ENCODE peak calls at places on chromosome 7, in nine cellular contexts. One of them, this sample, is unnamed.

GRCh38 chr7:94696981-94697670 is 41.2 kb upstream of the SGCE start:
- DNase-seq in dorsolateral prefrontal cortex: no peak
- DNase-seq in keratinocyte: peak; percentile 40
- DNase-seq in naive thymus-derived CD4-positive, alpha-beta T cell: no peak
- DNase-seq in heart right ventricle: peak; percentile 46
- DNase-seq in CD8-positive, alpha-beta memory T cell: no peak
- DNase-seq in DND-41: no peak
- DNase-seq in HL-60: no peak
- DNase-seq in hepatocyte: peak; percentile 74
- DNase-seq in this sample: no peak

GRCh38 chr7:126662826-126663225 is 589.9 kb downstream of the GRM8 start:
- DNase-seq in dorsolateral prefrontal cortex: no peak
- DNase-seq in keratinocyte: no peak
- DNase-seq in naive thymus-derived CD4-positive, alpha-beta T cell: no peak
- DNase-seq in heart right ventricle: no peak
- DNase-seq in CD8-positive, alpha-beta memory T cell: no peak
- DNase-seq in DND-41: no peak
- DNase-seq in HL-60: no peak
- DNase-seq in hepatocyte: no peak
- DNase-seq in this sample: no peak

GRCh38 chr7:144629011-144629410 is 206.8 kb downstream of the TPK1 start:
- DNase-seq in dorsolateral prefrontal cortex: no peak
- DNase-seq in keratinocyte: no peak
- DNase-seq in naive thymus-derived CD4-positive, alpha-beta T cell: no peak
- DNase-seq in heart right ventricle: no peak
- DNase-seq in CD8-positive, alpha-beta memory T cell: no peak
- DNase-seq in DND-41: no peak
- DNase-seq in HL-60: no peak
- DNase-seq in hepatocyte: no peak
- DNase-seq in this sample: no peak

GRCh38 chr7:46969303-46970130 is 612.4 kb downstream of the TNS3 start:
- DNase-seq in dorsolateral prefrontal cortex: no peak
- DNase-seq in keratinocyte: peak; percentile 35
- DNase-seq in naive thymus-derived CD4-positive, alpha-beta T cell: no peak
- DNase-seq in heart right ventricle: no peak
- DNase-seq in CD8-positive, alpha-beta memory T cell: no peak
- DNase-seq in DND-41: no peak
- DNase-seq in HL-60: no peak
- DNase-seq in hepatocyte: no peak
- DNase-seq in this sample: no peak

GRCh38 chr7:42739591-42739990 is 172.3 kb downstream of the C7orf25 start:
- DNase-seq in dorsolateral prefrontal cortex: peak; percentile 26
- DNase-seq in keratinocyte: no peak
- DNase-seq in naive thymus-derived CD4-positive, alpha-beta T cell: no peak
- DNase-seq in heart right ventricle: peak; percentile 38
- DNase-seq in CD8-positive, alpha-beta memory T cell: no peak
- DNase-seq in DND-41: no peak
- DNase-seq in HL-60: no peak
- DNase-seq in hepatocyte: no peak
- DNase-seq in this sample: no peak

GRCh38 chr7:99268361-99268908 is 4.2 kb upstream of the MYH16 start:
- DNase-seq in dorsolateral prefrontal cortex: peak; percentile 27
- DNase-seq in keratinocyte: no peak
- DNase-seq in naive thymus-derived CD4-positive, alpha-beta T cell: no peak
- DNase-seq in heart right ventricle: no peak
- DNase-seq in CD8-positive, alpha-beta memory T cell: no peak
- DNase-seq in DND-41: no peak
- DNase-seq in HL-60: no peak
- DNase-seq in hepatocyte: no peak
- DNase-seq in this sample: no peak

GRCh38 chr7:154177584-154177983 is 125.4 kb downstream of the DPP6 start:
- DNase-seq in dorsolateral prefrontal cortex: no peak
- DNase-seq in keratinocyte: no peak
- DNase-seq in naive thymus-derived CD4-positive, alpha-beta T cell: no peak
- DNase-seq in heart right ventricle: no peak
- DNase-seq in CD8-positive, alpha-beta memory T cell: no peak
- DNase-seq in DND-41: no peak
- DNase-seq in HL-60: no peak
- DNase-seq in hepatocyte: no peak
- DNase-seq in this sample: no peak

GRCh38 chr7:139246905-139247304 is 15.9 kb downstream of the UBN2 start:
- DNase-seq in dorsolateral prefrontal cortex: no peak
- DNase-seq in keratinocyte: no peak
- DNase-seq in naive thymus-derived CD4-positive, alpha-beta T cell: no peak
- DNase-seq in heart right ventricle: no peak
- DNase-seq in CD8-positive, alpha-beta memory T cell: no peak
- DNase-seq in DND-41: no peak
- DNase-seq in HL-60: no peak
- DNase-seq in hepatocyte: no peak
- DNase-seq in this sample: no peak

GRCh38 chr7:29349362-29349761 is 154.8 kb downstream of the CHN2 start:
- DNase-seq in dorsolateral prefrontal cortex: no peak
- DNase-seq in keratinocyte: no peak
- DNase-seq in naive thymus-derived CD4-positive, alpha-beta T cell: no peak
- DNase-seq in heart right ventricle: no peak
- DNase-seq in CD8-positive, alpha-beta memory T cell: no peak
- DNase-seq in DND-41: no peak
- DNase-seq in HL-60: no peak
- DNase-seq in hepatocyte: no peak
- DNase-seq in this sample: no peak

GRCh38 chr7:153943428-153944370 is 108.5 kb upstream of the DPP6 start:
- DNase-seq in dorsolateral prefrontal cortex: no peak
- DNase-seq in keratinocyte: no peak
- DNase-seq in naive thymus-derived CD4-positive, alpha-beta T cell: no peak
- DNase-seq in heart right ventricle: no peak
- DNase-seq in CD8-positive, alpha-beta memory T cell: no peak
- DNase-seq in DND-41: no peak
- DNase-seq in HL-60: no peak
- DNase-seq in hepatocyte: no peak
- DNase-seq in this sample: no peak

GRCh38 chr7:151078233-151079040 is 2.2 kb downstream of the FASTK start:
- DNase-seq in dorsolateral prefrontal cortex: no peak
- DNase-seq in keratinocyte: no peak
- DNase-seq in naive thymus-derived CD4-positive, alpha-beta T cell: no peak
- DNase-seq in heart right ventricle: no peak
- DNase-seq in CD8-positive, alpha-beta memory T cell: peak; percentile 41
- DNase-seq in DND-41: peak; percentile 30
- DNase-seq in HL-60: no peak
- DNase-seq in hepatocyte: peak; percentile 73
- DNase-seq in this sample: no peak

GRCh38 chr7:131591674-131592328 is 35.4 kb upstream of the PODXL start:
- DNase-seq in dorsolateral prefrontal cortex: no peak
- DNase-seq in keratinocyte: no peak
- DNase-seq in naive thymus-derived CD4-positive, alpha-beta T cell: no peak
- DNase-seq in heart right ventricle: no peak
- DNase-seq in CD8-positive, alpha-beta memory T cell: no peak
- DNase-seq in DND-41: no peak
- DNase-seq in HL-60: no peak
- DNase-seq in hepatocyte: no peak
- DNase-seq in this sample: no peak

GRCh38 chr7:24968165-24968564 is 11.8 kb downstream of the OSBPL3 start:
- DNase-seq in dorsolateral prefrontal cortex: no peak
- DNase-seq in keratinocyte: no peak
- DNase-seq in naive thymus-derived CD4-positive, alpha-beta T cell: no peak
- DNase-seq in heart right ventricle: no peak
- DNase-seq in CD8-positive, alpha-beta memory T cell: no peak
- DNase-seq in DND-41: no peak
- DNase-seq in HL-60: no peak
- DNase-seq in hepatocyte: no peak
- DNase-seq in this sample: no peak

GRCh38 chr7:17318146-17318545 is 19.7 kb downstream of the AHR start:
- DNase-seq in dorsolateral prefrontal cortex: no peak
- DNase-seq in keratinocyte: no peak
- DNase-seq in naive thymus-derived CD4-positive, alpha-beta T cell: no peak
- DNase-seq in heart right ventricle: no peak
- DNase-seq in CD8-positive, alpha-beta memory T cell: no peak
- DNase-seq in DND-41: no peak
- DNase-seq in HL-60: no peak
- DNase-seq in hepatocyte: no peak
- DNase-seq in this sample: no peak

GRCh38 chr7:30459591-30460245 is 18.9 kb downstream of the NOD1 start:
- DNase-seq in dorsolateral prefrontal cortex: no peak
- DNase-seq in keratinocyte: no peak
- DNase-seq in naive thymus-derived CD4-positive, alpha-beta T cell: no peak
- DNase-seq in heart right ventricle: peak; percentile 46
- DNase-seq in CD8-positive, alpha-beta memory T cell: no peak
- DNase-seq in DND-41: no peak
- DNase-seq in HL-60: no peak
- DNase-seq in hepatocyte: peak; percentile 87
- DNase-seq in this sample: no peak
- H3K27ac ChIP-seq in dorsolateral prefrontal cortex: no peak overlapping the region
- H3K27ac ChIP-seq in keratinocyte: no peak overlapping the region
- H3K27ac ChIP-seq in naive thymus-derived CD4-positive, alpha-beta T cell: no peak overlapping the region
- H3K27ac ChIP-seq in heart right ventricle: no peak overlapping the region
- H3K27ac ChIP-seq in CD8-positive, alpha-beta memory T cell: no peak overlapping the region
- H3K27ac ChIP-seq in DND-41: no peak overlapping the region
- H3K27ac ChIP-seq in HL-60: no peak overlapping the region
- H3K27ac ChIP-seq in hepatocyte: peak overlapping the region; percentile 71
- H3K27ac ChIP-seq in this sample: no peak overlapping the region

GRCh38 chr7:44978511-44979366 is at the start of gene MYO1G:
- DNase-seq in dorsolateral prefrontal cortex: no peak
- DNase-seq in keratinocyte: no peak
- DNase-seq in naive thymus-derived CD4-positive, alpha-beta T cell: peak; percentile 89
- DNase-seq in heart right ventricle: no peak
- DNase-seq in CD8-positive, alpha-beta memory T cell: peak; percentile 95
- DNase-seq in DND-41: peak; percentile 95
- DNase-seq in HL-60: peak; percentile 98
- DNase-seq in hepatocyte: no peak
- DNase-seq in this sample: peak; percentile 94
- H3K4me3 ChIP-seq in dorsolateral prefrontal cortex: no peak within 1 kb of the TSS
- H3K4me3 ChIP-seq in keratinocyte: no peak within 1 kb of the TSS
- H3K4me3 ChIP-seq in naive thymus-derived CD4-positive, alpha-beta T cell: peak within 1 kb of the TSS; percentile 78
- H3K4me3 ChIP-seq in heart right ventricle: no peak within 1 kb of the TSS
- H3K4me3 ChIP-seq in CD8-positive, alpha-beta memory T cell: peak within 1 kb of the TSS; percentile 91
- H3K4me3 ChIP-seq in DND-41: peak within 1 kb of the TSS; percentile 11
- H3K4me3 ChIP-seq in HL-60: peak within 1 kb of the TSS; percentile 64
- H3K4me3 ChIP-seq in hepatocyte: no peak within 1 kb of the TSS
- H3K4me3 ChIP-seq in this sample: peak within 1 kb of the TSS; percentile 77

DNA sequence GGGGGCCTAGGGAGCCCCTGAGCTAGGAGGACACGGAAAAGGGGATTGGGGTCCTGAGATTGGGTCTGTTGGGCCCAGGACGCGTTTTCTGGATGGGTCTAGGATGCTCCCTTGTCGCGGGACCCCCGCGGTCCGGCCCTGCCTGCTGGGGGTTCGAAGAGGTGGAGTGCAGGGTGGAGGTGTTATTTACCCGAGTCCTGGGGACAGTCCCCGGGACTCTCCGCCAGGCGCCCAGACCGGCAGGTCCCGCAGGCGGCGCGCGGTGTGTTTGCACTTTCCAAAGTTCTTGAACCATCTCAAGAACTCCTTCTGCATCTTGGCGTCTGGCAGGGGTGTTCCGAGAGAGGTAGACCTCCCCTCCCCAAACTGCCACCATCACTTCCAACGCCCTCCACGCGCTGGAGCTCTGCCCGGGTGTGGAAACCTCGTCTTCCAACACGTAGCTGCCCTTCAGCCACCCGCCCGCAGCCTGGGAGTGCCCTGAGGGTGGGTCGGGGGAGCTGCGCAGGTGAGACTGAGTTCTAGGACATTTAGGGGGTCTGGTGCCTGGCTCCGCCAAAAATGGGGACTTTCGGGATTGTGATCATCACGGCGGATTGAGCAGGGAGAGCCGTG is 569 bp downstream of the CAV1 start:
- DNase-seq in dorsolateral prefrontal cortex: no peak
- DNase-seq in keratinocyte: no peak
- DNase-seq in naive thymus-derived CD4-positive, alpha-beta T cell: peak; percentile 22
- DNase-seq in heart right ventricle: peak; percentile 49
- DNase-seq in CD8-positive, alpha-beta memory T cell: peak; percentile 51
- DNase-seq in DND-41: no peak
- DNase-seq in HL-60: no peak
- DNase-seq in hepatocyte: peak; percentile 35
- DNase-seq in this sample: no peak
- H3K27ac ChIP-seq in dorsolateral prefrontal cortex: peak overlapping the region; percentile 81
- H3K27ac ChIP-seq in keratinocyte: peak overlapping the region; percentile 98
- H3K27ac ChIP-seq in naive thymus-derived CD4-positive, alpha-beta T cell: no peak overlapping the region
- H3K27ac ChIP-seq in heart right ventricle: peak overlapping the region; percentile 94
- H3K27ac ChIP-seq in CD8-positive, alpha-beta memory T cell: no peak overlapping the region
- H3K27ac ChIP-seq in DND-41: no peak overlapping the region
- H3K27ac ChIP-seq in HL-60: no peak overlapping the region
- H3K27ac ChIP-seq in hepatocyte: peak overlapping the region; percentile 46
- H3K27ac ChIP-seq in this sample: no peak overlapping the region

GRCh38 chr7:130486114-130486962 is 5.5 kb upstream of the MEST start:
- DNase-seq in dorsolateral prefrontal cortex: peak; percentile 32
- DNase-seq in keratinocyte: peak; percentile 15
- DNase-seq in naive thymus-derived CD4-positive, alpha-beta T cell: peak; percentile 56
- DNase-seq in heart right ventricle: peak; percentile 34
- DNase-seq in CD8-positive, alpha-beta memory T cell: peak; percentile 70
- DNase-seq in DND-41: no peak
- DNase-seq in HL-60: peak; percentile 72
- DNase-seq in hepatocyte: peak; percentile 74
- DNase-seq in this sample: peak; percentile 50
- H3K4me3 ChIP-seq in dorsolateral prefrontal cortex: peak overlapping the region; percentile 56
- H3K4me3 ChIP-seq in keratinocyte: peak overlapping the region; percentile 22
- H3K4me3 ChIP-seq in naive thymus-derived CD4-positive, alpha-beta T cell: peak overlapping the region; percentile 80
- H3K4me3 ChIP-seq in heart right ventricle: peak overlapping the region; percentile 30
- H3K4me3 ChIP-seq in CD8-positive, alpha-beta memory T cell: peak overlapping the region; percentile 79
- H3K4me3 ChIP-seq in DND-41: no peak overlapping the region
- H3K4me3 ChIP-seq in HL-60: peak overlapping the region; percentile 55
- H3K4me3 ChIP-seq in hepatocyte: no peak overlapping the region
- H3K4me3 ChIP-seq in this sample: peak overlapping the region; percentile 66

DNA sequence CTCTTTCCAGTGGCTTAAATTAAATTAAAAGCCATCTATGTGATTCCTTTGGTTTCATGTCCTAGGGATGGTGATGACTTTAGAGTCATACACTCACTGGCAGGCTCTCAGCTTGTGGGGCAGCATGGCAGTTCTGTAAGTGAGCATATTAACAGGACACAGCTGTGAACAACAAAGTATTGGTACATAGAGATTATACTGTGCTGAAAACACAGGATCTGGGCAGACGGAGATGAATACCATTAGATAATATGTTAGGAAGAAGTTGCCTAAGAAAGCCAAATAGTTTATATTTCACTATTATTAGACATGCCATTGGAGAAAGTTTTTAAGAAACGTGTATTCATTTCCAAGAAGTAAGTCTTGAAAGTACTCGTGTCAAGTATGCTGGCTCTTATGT is 274.6 kb downstream of the INHBA start:
- DNase-seq in dorsolateral prefrontal cortex: no peak
- DNase-seq in keratinocyte: no peak
- DNase-seq in naive thymus-derived CD4-positive, alpha-beta T cell: no peak
- DNase-seq in heart right ventricle: no peak
- DNase-seq in CD8-positive, alpha-beta memory T cell: no peak
- DNase-seq in DND-41: no peak
- DNase-seq in HL-60: no peak
- DNase-seq in hepatocyte: no peak
- DNase-seq in this sample: no peak
- H3K27ac ChIP-seq in dorsolateral prefrontal cortex: no peak overlapping the region
- H3K27ac ChIP-seq in keratinocyte: no peak overlapping the region
- H3K27ac ChIP-seq in naive thymus-derived CD4-positive, alpha-beta T cell: no peak overlapping the region
- H3K27ac ChIP-seq in heart right ventricle: no peak overlapping the region
- H3K27ac ChIP-seq in CD8-positive, alpha-beta memory T cell: no peak overlapping the region
- H3K27ac ChIP-seq in DND-41: no peak overlapping the region
- H3K27ac ChIP-seq in HL-60: no peak overlapping the region
- H3K27ac ChIP-seq in hepatocyte: no peak overlapping the region
- H3K27ac ChIP-seq in this sample: no peak overlapping the region

This sample was measured in CD4-positive, alpha-beta memory T cell.